ENCODE peak calls at places on chromosomes 2 and 18, in eight cellular contexts. D is activated CD4-positive, CD25-positive, alpha-beta regulatory T cell treated with anti-CD3 and anti-CD28 coated beads, Interleukin-2, amount 50 U/mL, for 72 hours; U is GM10248; F is K562; J is dermis blood vessel endothelial cell; A is activated CD4-positive, alpha-beta T cell treated with anti-CD3 and anti-CD28 coated beads, Interleukin-2, amount 50 U/mL, for 1 hour; G is osteocyte; L is thoracic aorta. T is an unnamed sample.

GRCh38 chr18:10559566-10560456 is 34.0 kb downstream of the NAPG start:
- DNase-seq in D (no peak), U (peak), F (peak), J (no peak), A (no peak), G (no peak), L (no peak), T (peak)

GRCh38 chr2:85811173-85811849 is 57.5 kb downstream of the ATOH8 start:
- DNase-seq in D (no peak), U (peak), F (no peak), J (peak), A (no peak), G (peak), L (no peak), T (no peak)

GRCh38 chr2:11866358-11867335 is 120.2 kb downstream of the LPIN1 start:
- DNase-seq in D (no peak), U (no peak), F (no peak), J (no peak), A (no peak), G (no peak), L (no peak), T (no peak)

GRCh38 chr18:26362021-26362420 is 135.8 kb downstream of the TAF4B start:
- DNase-seq in D (no peak), U (no peak), F (no peak), J (no peak), A (no peak), G (no peak), L (no peak), T (no peak)

GRCh38 chr2:51953931-51954330 is 922.0 kb upstream of the NRXN1 start:
- DNase-seq in D (no peak), U (no peak), F (no peak), J (no peak), A (no peak), G (no peak), L (no peak), T (no peak)

GRCh38 chr2:117745537-117745936 is 69.0 kb upstream of the DDX18 start:
- DNase-seq in D (no peak), U (no peak), F (no peak), J (no peak), A (no peak), G (no peak), L (no peak), T (no peak)

GRCh38 chr2:47310801-47311560 is 92.0 kb upstream of the MSH2 start:
- DNase-seq in D (no peak), U (no peak), F (no peak), J (no peak), A (no peak), G (no peak), L (peak), T (peak)

GRCh38 chr2:12507295-12507694 is 209.4 kb upstream of the TRIB2 start:
- DNase-seq in D (peak), U (no peak), F (no peak), J (no peak), A (peak), G (no peak), L (no peak), T (no peak)

GRCh38 chr18:3712485-3712884 is 262.5 kb downstream of the TGIF1 start:
- DNase-seq in D (no peak), U (no peak), F (no peak), J (no peak), A (no peak), G (no peak), L (no peak), T (no peak)

GRCh38 chr2:55115795-55116597 is 65.7 kb upstream of the RTN4 start:
- DNase-seq in D (no peak), U (no peak), F (peak), J (no peak), A (no peak), G (no peak), L (no peak), T (no peak)

GRCh38 chr18:60935046-60935445 is 398.2 kb upstream of the CDH20 start:
- DNase-seq in D (no peak), U (no peak), F (no peak), J (no peak), A (no peak), G (no peak), L (no peak), T (no peak)

GRCh38 chr2:10083692-10084566 is 3.7 kb upstream of the CYS1 start:
- DNase-seq in D (no peak), U (no peak), F (no peak), J (no peak), A (no peak), G (no peak), L (no peak), T (peak)

GRCh38 chr18:2536493-2536892 is 34.8 kb downstream of the METTL4 start:
- DNase-seq in D (no peak), U (no peak), F (no peak), J (no peak), A (no peak), G (no peak), L (no peak), T (no peak)

GRCh38 chr2:118841450-118841827 is 6.0 kb downstream of the EN1 start:
- DNase-seq in D (no peak), U (no peak), F (no peak), J (no peak), A (no peak), G (no peak), L (no peak), T (no peak)

GRCh38 chr2:174610243-174610995 is 12.8 kb upstream of the WIPF1 start:
- DNase-seq in D (no peak), U (no peak), F (no peak), J (no peak), A (no peak), G (no peak), L (no peak), T (no peak)

GRCh38 chr2:82282111-82282882 is 1977.7 kb upstream of the LRRTM1 start:
- DNase-seq in D (no peak), U (no peak), F (no peak), J (no peak), A (no peak), G (no peak), L (no peak), T (no peak)

GRCh38 chr2:232075080-232075479 is 113.6 kb downstream of the DIS3L2 start:
- DNase-seq in D (no peak), U (no peak), F (no peak), J (no peak), A (no peak), G (no peak), L (no peak), T (no peak)

GRCh38 chr2:6772366-6772710 is 93.4 kb downstream of the CMPK2 start:
- DNase-seq in D (no peak), U (no peak), F (no peak), J (no peak), A (no peak), G (no peak), L (no peak), T (no peak)

GRCh38 chr2:149200109-149200520 is 130.3 kb upstream of the LYPD6 start:
- DNase-seq in D (no peak), U (no peak), F (no peak), J (no peak), A (no peak), G (no peak), L (no peak), T (no peak)

GRCh38 chr2:181623159-181623558 is 33.7 kb downstream of the CERKL start:
- DNase-seq in D (no peak), U (no peak), F (no peak), J (no peak), A (no peak), G (no peak), L (no peak), T (no peak)

GRCh38 chr2:223081789-223082188 is 29.8 kb downstream of the KCNE4 start:
- DNase-seq in D (no peak), U (no peak), F (no peak), J (no peak), A (no peak), G (no peak), L (no peak), T (no peak)

GRCh38 chr2:105407946-105408743 is 9.3 kb upstream of the FHL2 start:
- DNase-seq in D (no peak), U (no peak), F (no peak), J (no peak), A (no peak), G (peak), L (no peak), T (no peak)

GRCh38 chr2:96245609-96246390 is 20.0 kb downstream of the TMEM127 start:
- DNase-seq in D (no peak), U (no peak), F (peak), J (peak), A (no peak), G (no peak), L (no peak), T (no peak)

GRCh38 chr2:229714080-229714735 is at the start of gene DNER:
- DNase-seq in D (peak), U (peak), F (peak), J (no peak), A (peak), G (no peak), L (no peak), T (peak)

GRCh38 chr18:13889661-13890060 is 25.7 kb downstream of the MC2R start:
- DNase-seq in D (no peak), U (no peak), F (no peak), J (no peak), A (no peak), G (no peak), L (no peak), T (no peak)

GRCh38 chr2:78967294-78967693 is 58.2 kb upstream of the REG3G start:
- DNase-seq in D (no peak), U (no peak), F (no peak), J (no peak), A (no peak), G (no peak), L (no peak), T (no peak)

GRCh38 chr2:177905640-177906039 is 166.9 kb downstream of the PDE11A start:
- DNase-seq in D (no peak), U (no peak), F (no peak), J (no peak), A (no peak), G (no peak), L (no peak), T (no peak)

GRCh38 chr2:221095381-221095780 is 476.7 kb downstream of the EPHA4 start:
- DNase-seq in D (no peak), U (no peak), F (no peak), J (no peak), A (no peak), G (no peak), L (no peak), T (no peak)

GRCh38 chr2:106160786-106161261 is 33.3 kb downstream of the UXS1 start:
- DNase-seq in D (peak), U (no peak), F (no peak), J (no peak), A (peak), G (no peak), L (no peak), T (peak)

GRCh38 chr2:189631849-189632248 is 29.4 kb upstream of the ASNSD1 start:
- DNase-seq in D (no peak), U (no peak), F (no peak), J (no peak), A (no peak), G (no peak), L (no peak), T (no peak)

GRCh38 chr2:222238072-222238471 is 60.7 kb downstream of the PAX3 start:
- DNase-seq in D (no peak), U (no peak), F (no peak), J (no peak), A (no peak), G (no peak), L (no peak), T (no peak)

GRCh38 chr2:1731963-1732768 is 12.1 kb downstream of the PXDN start:
- DNase-seq in D (no peak), U (no peak), F (no peak), J (no peak), A (no peak), G (peak), L (no peak), T (no peak)

GRCh38 chr2:172928754-172929153 is 146.9 kb upstream of the MAP3K20 start:
- DNase-seq in D (no peak), U (no peak), F (no peak), J (peak), A (no peak), G (no peak), L (no peak), T (no peak)

GRCh38 chr2:224389317-224389716 is 12.6 kb downstream of the FAM124B start:
- DNase-seq in D (no peak), U (no peak), F (no peak), J (peak), A (no peak), G (peak), L (no peak), T (no peak)

GRCh38 chr2:48760848-48761247 is 5.3 kb upstream of the LHCGR start:
- DNase-seq in D (no peak), U (no peak), F (no peak), J (no peak), A (no peak), G (no peak), L (no peak), T (no peak)

GRCh38 chr2:71129114-71129890 is 727 bp downstream of the MCEE start:
- DNase-seq in D (no peak), U (no peak), F (no peak), J (peak), A (no peak), G (no peak), L (no peak), T (no peak)

GRCh38 chr2:108385411-108386071 is 7.8 kb downstream of the SULT1C4 start:
- DNase-seq in D (no peak), U (no peak), F (no peak), J (no peak), A (no peak), G (no peak), L (no peak), T (no peak)

GRCh38 chr2:88146590-88146989 is 18.7 kb upstream of the FABP1 start:
- DNase-seq in D (no peak), U (no peak), F (no peak), J (no peak), A (no peak), G (no peak), L (no peak), T (no peak)

T was measured in germinal center.